ENCODE peak calls at places on chromosomes 12 and 14, in seven cellular contexts. X is body of pancreas, J is tibial nerve, P is IMR-90, O is hepatocyte, M is epithelial cell of esophagus, D is H1. F is an unnamed sample.

GRCh38 chr12:12800406-12801180 is 12.6 kb upstream of the DDX47 start:
- DNase-seq in O (peak; percentile 31), P (peak; percentile 74), J (no peak), X (no peak), D (no peak), M (peak; percentile 98), F (no peak)

GRCh38 chr14:100896369-100897060 is 7.0 kb downstream of the RTL1 start:
- DNase-seq in M (no peak), D (peak; percentile 43), J (no peak), O (no peak), X (no peak), P (no peak), F (no peak)

GRCh38 chr12:103882861-103883596 is 42.0 kb upstream of the NT5DC3 start:
- DNase-seq in M (peak; percentile 88), P (no peak), D (no peak), O (no peak), J (no peak), X (no peak), F (no peak)

GRCh38 chr14:58104808-58105207 is 47.2 kb downstream of the ARMH4 start:
- DNase-seq in M (peak; percentile 44), X (no peak), D (no peak), O (no peak), P (peak; percentile 86), J (no peak), F (no peak)

GRCh38 chr14:93629636-93630035 is 158.6 kb downstream of the PRIMA1 start:
- DNase-seq in D (no peak), O (no peak), X (no peak), M (no peak), J (no peak), P (no peak), F (no peak)

GRCh38 chr12:132484183-132484890 is 5.6 kb upstream of the FBRSL1 start:
- DNase-seq in X (no peak), D (no peak), J (no peak), O (no peak), M (no peak), P (no peak), F (no peak)

GRCh38 chr14:59120931-59121330 is 67.5 kb upstream of the DAAM1 start:
- DNase-seq in J (no peak), D (no peak), M (no peak), O (no peak), X (no peak), P (no peak), F (no peak)

GRCh38 chr12:106682594-106683234 is 91.8 kb upstream of the RIC8B start:
- DNase-seq in O (no peak), P (peak; percentile 15), X (no peak), M (peak; percentile 35), J (no peak), D (peak; percentile 28), F (no peak)

GRCh38 chr12:32947203-32947795 is 50.7 kb upstream of the PKP2 start:
- DNase-seq in O (peak; percentile 56), J (no peak), P (no peak), X (no peak), D (no peak), M (peak; percentile 52), F (no peak)

GRCh38 chr14:100193417-100194357 is 34.2 kb upstream of the DEGS2 start:
- DNase-seq in O (no peak), D (no peak), J (no peak), M (no peak), P (no peak), X (peak; percentile 31), F (no peak)

GRCh38 chr14:28676481-28676880 is 90.1 kb upstream of the FOXG1 start:
- DNase-seq in O (peak; percentile 17), J (no peak), M (peak; percentile 97), P (peak; percentile 6), X (no peak), D (no peak), F (no peak)

GRCh38 chr14:20327005-20327869 is 5.8 kb downstream of the CCNB1IP1 start:
- DNase-seq in P (peak; percentile 72), D (no peak), M (peak; percentile 71), X (no peak), J (no peak), O (peak; percentile 74), F (peak; percentile 21)

GRCh38 chr12:39764944-39765560 is 145.4 kb upstream of the ABCD2 start:
- DNase-seq in X (no peak), O (peak; percentile 56), J (no peak), M (peak; percentile 60), P (peak; percentile 58), D (no peak), F (no peak)

GRCh38 chr12:3107954-3108353 is 30.8 kb downstream of the TSPAN9 start:
- DNase-seq in M (peak; percentile 37), D (no peak), X (no peak), O (no peak), J (no peak), P (no peak), F (no peak)
- TF ChIP-seq CTCF in M (no peak), D (no peak), X (no peak), O (no peak), J (no peak), P (no peak), F (no peak)

DNA sequence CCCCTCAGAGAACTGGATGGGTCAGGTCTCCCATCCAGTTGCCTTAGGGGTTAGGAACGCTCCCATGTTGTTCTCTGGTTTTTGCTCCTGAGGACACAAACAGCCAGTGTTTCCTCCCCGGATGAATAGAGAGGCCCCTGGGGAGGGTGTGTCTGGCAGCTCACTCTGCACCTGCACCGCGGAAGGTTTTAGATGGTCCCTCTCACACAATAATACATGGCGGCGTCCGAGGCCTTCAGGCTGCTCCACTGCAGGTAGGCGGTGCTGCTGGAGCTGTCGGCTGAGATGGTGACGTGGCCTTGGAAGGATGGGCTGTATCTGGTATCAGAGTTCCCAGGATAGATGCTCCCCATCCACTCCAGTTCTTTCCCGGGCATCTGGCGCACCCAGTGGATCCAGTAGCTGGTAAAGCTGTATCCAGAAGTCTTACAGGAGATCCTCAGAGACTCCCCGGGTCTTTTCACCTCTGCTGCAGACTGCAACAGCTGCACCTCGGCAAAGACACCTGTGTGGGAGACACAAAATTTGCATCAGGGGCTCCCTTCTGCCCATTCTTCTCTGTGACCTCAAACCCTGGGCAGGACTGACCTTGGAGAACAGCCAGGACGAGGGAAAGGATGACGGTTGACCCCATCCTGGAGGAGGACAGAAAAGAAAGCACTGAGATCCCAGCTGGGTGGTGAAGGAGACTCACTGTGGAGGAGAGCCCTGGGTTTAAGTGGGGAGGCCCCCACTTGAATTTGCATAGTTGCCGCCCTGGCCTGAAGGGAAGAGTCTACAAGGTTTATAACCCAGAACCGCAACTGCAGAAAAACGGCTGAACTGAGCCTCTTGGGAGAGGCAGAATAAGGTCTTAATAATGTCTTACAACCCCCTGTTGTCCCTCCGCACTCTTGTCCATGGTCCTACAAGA is 1324.8 kb downstream of the TMEM121 start:
- DNase-seq in X (no peak), O (no peak), P (no peak), J (no peak), M (no peak), D (no peak), F (no peak)
- TF ChIP-seq CTCF in X (no peak), O (no peak), P (no peak), J (no peak), M (no peak), D (no peak), F (no peak)

DNA sequence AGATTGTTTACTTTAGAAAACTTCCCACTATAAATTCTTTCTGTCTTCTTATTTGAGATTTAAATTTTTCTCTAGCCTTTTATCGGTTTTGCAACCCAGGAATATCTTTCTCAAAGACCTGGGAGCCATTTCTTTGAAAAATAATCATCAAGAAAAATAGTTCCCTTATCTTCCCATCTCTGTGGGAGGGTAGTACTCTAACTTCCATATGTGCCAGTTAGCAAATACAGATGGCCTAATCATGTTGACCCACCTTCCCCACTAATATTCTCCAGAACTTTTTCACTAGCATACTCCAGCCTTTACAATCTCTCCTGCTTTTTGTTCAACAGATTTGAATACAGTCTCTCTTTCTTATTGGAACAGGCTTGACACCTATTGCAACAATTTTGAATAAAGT is 27.3 kb upstream of the KLRB1 start:
- DNase-seq in J (no peak), X (no peak), D (no peak), M (no peak), O (no peak), P (no peak), F (no peak)
- TF ChIP-seq CTCF in J (no peak), X (no peak), D (no peak), M (no peak), O (no peak), P (no peak), F (no peak)

DNA sequence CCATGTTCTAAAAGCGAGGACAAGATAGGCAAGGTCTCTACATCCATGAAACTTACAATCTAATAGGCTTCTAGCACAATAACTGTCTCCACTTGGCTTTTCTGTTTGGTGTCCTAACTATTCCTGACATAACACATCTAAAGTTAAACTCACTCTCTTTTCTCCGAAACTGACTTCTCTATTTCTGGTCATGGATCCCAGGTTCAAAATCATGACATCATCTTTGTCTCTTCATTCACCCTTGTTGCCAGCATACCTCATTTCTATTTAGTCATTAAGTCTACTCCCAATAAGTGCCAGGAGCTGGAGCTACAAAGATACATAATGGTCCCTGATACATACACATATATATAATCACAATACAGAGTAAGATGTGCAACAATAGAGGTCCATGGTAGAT is 53.9 kb upstream of the CEP83 start:
- DNase-seq in D (no peak), X (no peak), O (no peak), P (no peak), J (no peak), M (no peak), F (no peak)
- TF ChIP-seq CTCF in D (no peak), X (no peak), O (no peak), P (no peak), J (no peak), M (no peak), F (no peak)

GRCh38 chr12:3171195-3171591 is 94.0 kb downstream of the TSPAN9 start:
- DNase-seq in M (peak; percentile 6), O (peak; percentile 47), D (no peak), J (no peak), P (peak; percentile 45), X (no peak), F (no peak)
- TF ChIP-seq CTCF in M (no peak), O (no peak), D (no peak), J (no peak), P (no peak), X (no peak), F (no peak)

F was measured in endothelial cell.